ENCODE peak calls at places on chromosomes 7 and 10, in eight cellular contexts. J is nucleus accumbens, L is T-cell, Z is T-helper 2 cell, X is head of caudate nucleus, B is cardiac fibroblast, N is activated gamma-delta T cell, S is C1 segment of cervical spinal cord. P is an unnamed sample.

GRCh38 chr10:126584836-126585235 is 85.7 kb downstream of the C10orf90 start:
- DNase-seq in B (no peak), S (no peak), N (no peak), J (no peak), L (no peak), X (no peak), Z (no peak), P (no peak)

GRCh38 chr10:20494474-20494873 is 402.6 kb downstream of the NEBL start:
- DNase-seq in L (no peak), X (no peak), Z (no peak), B (peak), J (no peak), S (no peak), N (no peak), P (no peak)

GRCh38 chr7:48097511-48098231 is 8.6 kb downstream of the UPP1 start:
- DNase-seq in X (no peak), J (no peak), Z (peak), L (no peak), N (no peak), B (peak), S (no peak), P (no peak)

GRCh38 chr10:7950981-7951847 is 103.3 kb upstream of the GATA3 start:
- DNase-seq in N (no peak), X (no peak), L (no peak), Z (no peak), S (no peak), J (no peak), B (peak), P (no peak)

GRCh38 chr7:132742152-132742551 is 165.9 kb upstream of the PLXNA4 start:
- DNase-seq in X (no peak), N (no peak), Z (no peak), L (no peak), S (no peak), B (peak), J (no peak), P (no peak)

GRCh38 chr7:118531566-118531965 is 307.1 kb downstream of the ANKRD7 start:
- DNase-seq in L (no peak), B (no peak), S (no peak), X (no peak), Z (no peak), J (no peak), N (no peak), P (no peak)

GRCh38 chr10:36462194-36462593 is 663.2 kb upstream of the ANKRD30A start:
- DNase-seq in N (no peak), S (no peak), J (no peak), Z (no peak), B (peak), X (no peak), L (no peak), P (no peak)

GRCh38 chr7:117347962-117348672 is 25.3 kb upstream of the WNT2 start:
- DNase-seq in L (no peak), S (no peak), B (no peak), N (no peak), Z (no peak), X (no peak), J (no peak), P (no peak)

GRCh38 chr10:92990615-92991014 is 70.0 kb upstream of the CYP26C1 start:
- DNase-seq in L (no peak), X (no peak), S (no peak), N (no peak), B (peak), Z (no peak), J (no peak), P (no peak)

GRCh38 chr10:110893559-110894179 is 21.9 kb downstream of the PDCD4 start:
- DNase-seq in B (peak), J (no peak), L (no peak), X (no peak), S (no peak), N (no peak), Z (peak), P (no peak)

GRCh38 chr7:49297958-49298357 is 373.6 kb downstream of the CDC14C start:
- DNase-seq in L (no peak), J (no peak), S (no peak), X (no peak), B (no peak), N (no peak), Z (no peak), P (no peak)